ENCODE peak calls at places on chromosomes 12 and 14, in four cellular contexts. Y is A549, B is K562, D is GM12878. M is an unnamed sample.

GRCh38 chr14:74474376-74474775 is 18.7 kb downstream of the NPC2 start:
- DNase-seq in B (no peak), D (no peak), Y (no peak), M (no peak)

GRCh38 chr14:33062476-33062875 is 123.8 kb downstream of the NPAS3 start:
- DNase-seq in B (no peak), D (no peak), Y (no peak), M (no peak)

GRCh38 chr14:84806627-84807026 is 723.3 kb upstream of the FLRT2 start:
- DNase-seq in Y (no peak), B (no peak), D (no peak), M (no peak)

GRCh38 chr14:69852897-69853296 is 26.3 kb upstream of the SMOC1 start:
- DNase-seq in Y (no peak), B (no peak), D (no peak), M (no peak)

GRCh38 chr14:91872011-91872476 is 4.7 kb upstream of the TC2N start:
- DNase-seq in Y (peak), B (no peak), D (peak), M (peak)

GRCh38 chr12:121144416-121144914 is 11.8 kb downstream of the P2RX7 start:
- DNase-seq in B (no peak), Y (peak), D (no peak), M (no peak)

GRCh38 chr14:102951799-102952198 is 29.3 kb downstream of the AMN start:
- DNase-seq in Y (no peak), D (no peak), B (no peak), M (no peak)

GRCh38 chr14:33676135-33676566 is 274.7 kb downstream of the EGLN3 start:
- DNase-seq in D (no peak), B (peak), Y (peak), M (peak)

GRCh38 chr12:68240079-68240478 is 13.3 kb downstream of the IL22 start:
- DNase-seq in Y (peak), B (peak), D (no peak), M (no peak)

GRCh38 chr12:7832059-7832696 is 40.5 kb downstream of the SLC2A14 start:
- DNase-seq in Y (peak), B (peak), D (no peak), M (peak)

GRCh38 chr12:91493308-91493707 is 310.7 kb upstream of the DCN start:
- DNase-seq in D (no peak), Y (no peak), B (no peak), M (no peak)

GRCh38 chr12:120267736-120268135 is 2.2 kb upstream of the PXN start:
- DNase-seq in Y (no peak), D (no peak), B (no peak), M (no peak)

GRCh38 chr14:96212140-96212539 is 7.5 kb downstream of the BDKRB2 start:
- DNase-seq in Y (no peak), D (no peak), B (no peak), M (no peak)

GRCh38 chr12:16863742-16864141 is 257.8 kb upstream of the LMO3 start:
- DNase-seq in Y (no peak), B (no peak), D (no peak), M (no peak)

GRCh38 chr12:69936214-69936731 is 111.2 kb downstream of the MYRFL start:
- DNase-seq in D (no peak), B (no peak), Y (no peak), M (no peak)

GRCh38 chr14:63672417-63673180 is 30.9 kb upstream of the WDR89 start:
- DNase-seq in D (peak), Y (no peak), B (no peak), M (no peak)

GRCh38 chr12:6821271-6821673 is 349 bp upstream of the GPR162 start:
- DNase-seq in Y (peak), D (no peak), B (no peak), M (no peak)

GRCh38 chr14:58368951-58369350 is 26.8 kb upstream of the TOMM20L start:
- DNase-seq in B (no peak), D (no peak), Y (no peak), M (no peak)

GRCh38 chr14:39266589-39266870 is 32.8 kb downstream of the MIA2 start:
- DNase-seq in Y (peak), D (no peak), B (peak), M (peak)

GRCh38 chr14:68822132-68822651 is 29.3 kb upstream of the ZFP36L1 start:
- DNase-seq in B (no peak), D (peak), Y (no peak), M (no peak)

GRCh38 chr14:99118046-99118721 is 153.8 kb downstream of the BCL11B start:
- DNase-seq in D (no peak), B (no peak), Y (no peak), M (no peak)

GRCh38 chr14:93954900-93955891 is 21.2 kb downstream of the ASB2 start:
- DNase-seq in Y (no peak), D (no peak), B (no peak), M (no peak)

GRCh38 chr12:94560416-94561221 is 89.7 kb downstream of the TMCC3 start:
- DNase-seq in Y (no peak), B (no peak), D (peak), M (no peak)

GRCh38 chr12:123519151-123520001 is 14.1 kb downstream of the RILPL1 start:
- DNase-seq in Y (peak), D (no peak), B (no peak), M (peak)

GRCh38 chr14:32381869-32382268 is 52.8 kb downstream of the AKAP6 start:
- DNase-seq in Y (no peak), B (no peak), D (no peak), M (no peak)

GRCh38 chr12:40565029-40565633 is 127.1 kb upstream of the CNTN1 start:
- DNase-seq in D (no peak), B (no peak), Y (no peak), M (no peak)

GRCh38 chr12:31226639-31227038 is 99.3 kb downstream of the SINHCAF start:
- DNase-seq in B (no peak), Y (no peak), D (no peak), M (no peak)

DNA sequence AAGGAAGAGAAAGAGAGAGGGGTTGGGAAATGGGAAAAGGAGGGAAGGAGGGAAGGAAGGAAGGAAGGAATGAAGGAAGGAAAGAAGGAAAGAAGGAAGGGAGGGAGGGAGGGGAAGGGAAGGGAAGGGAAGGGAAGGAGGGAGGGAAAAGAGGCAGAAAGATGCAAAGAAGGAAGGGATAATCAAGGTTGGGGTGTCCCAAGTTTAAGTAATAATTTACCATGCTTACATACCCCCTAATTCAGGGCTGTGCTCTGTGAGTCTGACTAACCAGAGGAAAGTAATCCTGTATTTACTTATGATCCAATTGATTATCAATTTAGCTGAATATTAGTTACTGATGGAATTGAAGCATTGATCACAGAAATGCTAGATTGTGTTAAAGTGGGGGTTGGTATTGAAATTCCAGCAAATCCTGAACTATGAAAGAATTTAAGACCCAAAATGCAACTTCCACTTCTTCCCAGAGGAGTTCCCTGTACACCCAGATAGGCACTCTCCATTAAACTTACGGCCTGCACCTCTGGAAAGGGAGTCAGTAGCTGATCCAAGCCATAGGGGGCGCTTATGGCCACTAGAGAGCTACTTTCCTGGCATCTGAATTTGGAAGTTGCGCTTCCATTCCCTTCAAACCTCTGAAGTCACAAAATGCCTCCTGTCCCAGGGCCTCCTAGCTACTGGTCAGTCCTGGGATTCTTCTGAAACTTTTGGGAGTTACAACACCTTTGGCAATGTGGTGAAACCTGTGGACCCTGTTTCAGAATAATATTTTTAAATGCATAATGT is 162.7 kb upstream of the PWP1 start:
- DNase-seq in Y (peak), D (no peak), B (peak), M (peak)
- TF ChIP-seq POLR2AphosphoS2 in Y (no peak), D (no peak), B (no peak), M (no peak)

GRCh38 chr14:105622329-105622955 is 96.1 kb downstream of the TMEM121 start:
- DNase-seq in B (no peak), Y (no peak), D (no peak), M (no peak)

GRCh38 chr14:105616802-105617192 is 90.4 kb downstream of the TMEM121 start:
- DNase-seq in Y (no peak), B (no peak), D (no peak), M (no peak)

DNA sequence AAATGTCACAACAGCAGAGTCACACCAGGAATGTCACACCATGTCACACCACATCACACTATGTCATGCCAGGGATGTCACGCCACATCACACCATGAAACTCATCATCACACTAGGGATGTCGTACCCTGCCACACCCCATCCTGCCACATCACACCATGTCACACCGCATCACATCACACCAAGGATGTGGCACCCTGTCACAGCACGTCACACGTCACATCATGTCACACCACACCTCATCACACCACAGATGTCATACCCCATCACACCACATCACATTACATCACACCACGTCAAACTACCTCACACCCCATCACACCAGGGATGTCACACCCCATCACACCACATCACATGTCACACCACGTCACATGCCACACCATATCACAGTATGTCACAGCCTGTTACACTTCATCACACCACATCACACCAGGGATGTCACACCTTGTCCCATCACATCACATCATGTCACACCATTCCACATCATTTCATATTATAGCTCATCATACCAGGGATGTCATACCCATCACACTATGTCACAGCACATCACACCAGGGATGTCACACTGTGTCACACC is 90.9 kb downstream of the TMEM121 start:
- DNase-seq in Y (no peak), D (peak), B (no peak), M (no peak)
- TF ChIP-seq POLR2AphosphoS2 in Y (no peak), D (no peak), B (no peak), M (no peak)

GRCh38 chr12:93235881-93236280 is 141.8 kb upstream of the NUDT4 start:
- DNase-seq in B (no peak), D (no peak), Y (no peak), M (no peak)

GRCh38 chr12:93231938-93232337 is 145.8 kb upstream of the NUDT4 start:
- DNase-seq in Y (no peak), D (no peak), B (no peak), M (no peak)

GRCh38 chr12:93234641-93235040 is 143.1 kb upstream of the NUDT4 start:
- DNase-seq in B (no peak), Y (no peak), D (no peak), M (no peak)

GRCh38 chr12:93242154-93242958 is 135.4 kb upstream of the NUDT4 start:
- DNase-seq in Y (no peak), B (peak), D (no peak), M (no peak)

DNA sequence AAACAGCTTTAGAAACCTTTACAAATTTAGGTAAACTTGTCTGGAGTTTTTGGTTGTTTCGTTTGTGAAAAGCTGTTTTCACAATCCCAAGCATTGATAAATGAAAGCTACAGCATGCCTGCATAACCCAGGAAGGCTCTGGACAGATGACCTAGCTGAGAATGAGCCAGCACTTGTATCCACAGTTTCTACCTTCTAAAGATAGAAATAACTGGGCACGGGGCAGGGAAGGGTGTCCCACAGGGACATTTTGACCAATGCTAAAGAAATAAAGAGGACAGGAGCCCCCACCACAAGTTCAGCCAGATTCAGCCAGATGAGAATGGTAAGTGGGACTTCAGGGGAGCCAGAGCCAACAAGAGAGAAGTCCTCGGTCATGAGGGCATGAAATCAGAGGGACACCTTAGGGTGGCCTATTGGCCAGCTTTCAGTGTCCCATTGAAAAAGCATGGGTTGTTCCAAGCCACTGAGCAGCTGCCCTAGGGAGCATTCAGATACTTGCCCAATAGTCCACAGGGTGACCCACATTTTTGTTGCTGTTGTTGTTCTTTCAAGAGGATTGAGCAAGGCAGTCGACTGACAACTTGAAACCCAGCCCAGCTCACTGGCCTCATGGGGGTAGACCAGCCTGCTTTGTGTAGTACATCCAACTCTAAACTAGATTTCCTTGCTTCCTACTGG is 140.3 kb upstream of the NUDT4 start:
- DNase-seq in Y (no peak), D (no peak), B (no peak), M (peak)
- TF ChIP-seq POLR2AphosphoS2 in Y (no peak), D (no peak), B (no peak), M (no peak)

GRCh38 chr12:49632986-49633702 is 9.8 kb downstream of the PRPF40B start:
- DNase-seq in D (no peak), Y (no peak), B (no peak), M (no peak)
- TF ChIP-seq POLR2AphosphoS2 in D (no peak), Y (no peak), B (no peak), M (no peak)

GRCh38 chr14:53855127-53855526 is 101.5 kb downstream of the BMP4 start:
- DNase-seq in Y (peak), B (no peak), D (no peak), M (peak)
- TF ChIP-seq POLR2AphosphoS2 in Y (no peak), B (no peak), D (no peak), M (no peak)

DNA sequence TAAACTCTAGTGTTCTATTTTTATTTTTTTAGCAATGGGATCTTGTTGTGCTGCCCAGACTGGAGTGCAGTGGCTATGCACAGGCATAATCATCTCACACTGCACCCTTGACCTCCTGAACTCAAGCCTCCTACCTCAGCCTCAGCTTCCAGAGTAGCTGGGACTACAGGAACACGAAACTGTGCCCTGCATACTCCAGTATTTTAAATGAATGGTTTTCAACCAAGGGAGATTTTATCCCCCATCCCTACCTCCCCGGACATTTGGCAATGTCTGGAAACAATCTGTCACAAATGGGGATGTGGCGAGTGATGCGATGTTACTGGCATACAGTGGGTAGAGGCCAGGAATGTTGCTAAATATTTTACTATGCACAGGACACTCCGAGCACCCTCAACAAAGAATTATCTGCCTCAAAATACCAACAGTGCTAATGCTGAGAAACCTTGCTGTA is 2.1 kb downstream of the CBX5 start:
- DNase-seq in B (no peak), D (no peak), Y (no peak), M (no peak)
- TF ChIP-seq POLR2AphosphoS2 in B (peak), D (peak), Y (no peak), M (no peak)

DNA sequence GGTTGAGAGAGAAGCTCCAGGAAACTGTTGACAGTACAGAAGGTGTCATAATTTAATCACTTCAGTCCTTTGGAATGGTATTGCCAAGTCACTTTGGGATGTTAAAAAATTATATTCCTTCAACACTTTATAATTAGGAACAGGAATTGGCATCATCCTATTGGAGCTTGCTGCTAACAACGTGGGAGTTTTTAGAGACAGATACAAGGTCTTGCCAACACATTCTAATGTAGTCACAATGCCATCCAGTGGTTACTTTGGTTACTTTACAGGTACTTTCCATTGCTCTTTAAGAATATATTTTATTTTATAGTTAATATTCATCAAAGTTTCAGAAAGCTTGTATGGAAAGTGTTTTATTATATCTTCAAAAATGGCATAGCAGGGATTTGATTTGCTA is 310.1 kb downstream of the SYT1 start:
- DNase-seq in B (no peak), D (no peak), Y (peak), M (peak)
- TF ChIP-seq POLR2AphosphoS2 in B (no peak), D (no peak), Y (no peak), M (no peak)

DNA sequence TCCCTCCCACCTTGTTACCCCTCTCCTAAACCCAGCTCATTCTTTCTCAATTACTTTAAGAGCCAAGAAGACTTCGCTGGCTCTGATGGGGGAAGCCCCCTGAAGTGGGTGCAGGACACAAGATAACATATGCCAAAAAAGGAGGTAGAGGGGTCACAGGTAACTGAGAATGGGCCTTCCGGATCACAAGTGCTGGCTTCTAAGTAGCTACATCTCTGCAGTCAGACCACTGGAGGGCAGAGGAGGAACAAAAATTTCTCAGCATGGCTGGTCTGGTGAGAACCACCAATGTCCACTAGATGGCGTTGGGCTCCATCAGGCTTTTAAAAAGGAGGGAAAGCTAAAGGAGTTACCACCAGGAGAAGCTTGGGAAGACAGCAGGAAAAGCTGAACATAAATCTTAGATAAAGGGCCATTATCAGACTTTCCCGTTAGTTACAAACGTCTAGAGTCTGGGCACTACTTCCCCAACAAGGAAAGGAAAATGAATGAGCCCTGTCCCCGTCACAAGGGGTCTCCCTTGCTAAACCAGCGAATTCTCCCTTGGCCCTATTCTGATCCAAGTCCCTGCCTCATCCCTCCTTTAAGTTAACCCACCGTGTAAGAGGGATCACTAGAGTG is 11.6 kb upstream of the CDH24 start:
- DNase-seq in Y (peak), D (peak), B (peak), M (peak)
- TF ChIP-seq POLR2AphosphoS2 in Y (no peak), D (no peak), B (no peak), M (no peak)